ENCODE peak calls at places on chromosomes 4 and X, in ten cellular contexts. F, M, L, D, G, V, T, E, Y and Q are unnamed samples.

GRCh38 chrX:82961129-82961528 is 547.0 kb upstream of the POU3F4 start:
- DNase-seq in F (no peak), M (no peak), L (no peak), D (no peak), G (no peak), V (no peak), T (no peak), E (no peak), Y (peak), Q (no peak)

GRCh38 chr4:68948985-68949384 is 2.6 kb downstream of the UGT2A3 start:
- DNase-seq in F (no peak), M (no peak), L (no peak), D (no peak), G (no peak), V (no peak), T (no peak), E (no peak), Y (no peak), Q (no peak)

GRCh38 chr4:80201326-80202151 is 4.2 kb downstream of the PRDM8 start:
- DNase-seq in F (no peak), M (peak), L (no peak), D (peak), G (peak), V (no peak), T (no peak), E (no peak), Y (no peak), Q (peak)

GRCh38 chrX:41333744-41333993 is 293 bp upstream of the DDX3X start:
- DNase-seq in F (peak), M (no peak), L (no peak), D (peak), G (no peak), V (peak), T (peak), E (peak), Y (peak), Q (peak)

GRCh38 chrX:133185938-133186337 is 32.2 kb downstream of the TFDP3 start:
- DNase-seq in F (no peak), M (no peak), L (no peak), D (no peak), G (no peak), V (no peak), T (no peak), E (no peak), Y (no peak), Q (no peak)

GRCh38 chr4:48042979-48043461 is 26.4 kb downstream of the NIPAL1 start:
- DNase-seq in F (no peak), M (no peak), L (no peak), D (no peak), G (no peak), V (no peak), T (no peak), E (no peak), Y (no peak), Q (no peak)

GRCh38 chr4:155659168-155659567 is 7.5 kb upstream of the GUCY1A1 start:
- DNase-seq in F (no peak), M (no peak), L (no peak), D (no peak), G (no peak), V (no peak), T (no peak), E (no peak), Y (no peak), Q (no peak)

GRCh38 chr4:53055274-53055673 is 193.2 kb downstream of the RASL11B start:
- DNase-seq in F (peak), M (no peak), L (no peak), D (peak), G (no peak), V (peak), T (no peak), E (no peak), Y (peak), Q (peak)

GRCh38 chr4:63566658-63567057 is 842.6 kb downstream of the TECRL start:
- DNase-seq in F (no peak), M (no peak), L (no peak), D (no peak), G (no peak), V (no peak), T (no peak), E (no peak), Y (no peak), Q (no peak)

GRCh38 chr4:48462363-48462762 is 20.8 kb upstream of the SLC10A4 start:
- DNase-seq in F (no peak), M (no peak), L (no peak), D (no peak), G (no peak), V (no peak), T (no peak), E (no peak), Y (no peak), Q (peak)

GRCh38 chrX:19107035-19107434 is 15.2 kb downstream of the ADGRG2 start:
- DNase-seq in F (no peak), M (no peak), L (no peak), D (no peak), G (no peak), V (no peak), T (no peak), E (no peak), Y (no peak), Q (no peak)

GRCh38 chr4:159240690-159241089 is 137.8 kb downstream of the RAPGEF2 start:
- DNase-seq in F (no peak), M (no peak), L (no peak), D (no peak), G (no peak), V (no peak), T (no peak), E (no peak), Y (no peak), Q (no peak)

GRCh38 chr4:177717407-177717806 is 275.2 kb upstream of the AGA start:
- DNase-seq in F (no peak), M (no peak), L (no peak), D (no peak), G (no peak), V (no peak), T (no peak), E (no peak), Y (no peak), Q (no peak)

GRCh38 chr4:78799551-78800495 is 23.7 kb downstream of the BMP2K start:
- DNase-seq in F (no peak), M (no peak), L (no peak), D (peak), G (no peak), V (no peak), T (no peak), E (no peak), Y (no peak), Q (peak)

GRCh38 chrX:72115380-72115779 is 16.3 kb downstream of the RTL5 start:
- DNase-seq in F (no peak), M (no peak), L (no peak), D (no peak), G (no peak), V (no peak), T (no peak), E (no peak), Y (no peak), Q (no peak)

GRCh38 chrX:84737471-84737871 is 235.2 kb upstream of the HDX start:
- DNase-seq in F (no peak), M (no peak), L (no peak), D (no peak), G (no peak), V (peak), T (no peak), E (no peak), Y (no peak), Q (no peak)

GRCh38 chr4:123749408-123749807 is 352.8 kb downstream of the SPRY1 start:
- DNase-seq in F (no peak), M (no peak), L (no peak), D (no peak), G (no peak), V (no peak), T (no peak), E (no peak), Y (no peak), Q (no peak)

GRCh38 chr4:108175966-108176365 is 7.2 kb upstream of the LEF1 start:
- DNase-seq in F (no peak), M (no peak), L (no peak), D (no peak), G (no peak), V (no peak), T (no peak), E (no peak), Y (no peak), Q (no peak)

GRCh38 chr4:39970559-39971270 is 7.0 kb downstream of the PDS5A start:
- DNase-seq in F (no peak), M (no peak), L (no peak), D (no peak), G (peak), V (no peak), T (no peak), E (peak), Y (no peak), Q (no peak)

GRCh38 chr4:183422962-183423653 is 21.3 kb upstream of the CDKN2AIP start:
- DNase-seq in F (no peak), M (no peak), L (no peak), D (peak), G (no peak), V (no peak), T (no peak), E (no peak), Y (peak), Q (no peak)

GRCh38 chr4:14309429-14309828 is 681.9 kb upstream of the BOD1L1 start:
- DNase-seq in F (no peak), M (no peak), L (no peak), D (no peak), G (no peak), V (no peak), T (no peak), E (no peak), Y (no peak), Q (no peak)

GRCh38 chr4:161376275-161376674 is 787.5 kb downstream of the FSTL5 start:
- DNase-seq in F (no peak), M (no peak), L (no peak), D (no peak), G (no peak), V (no peak), T (no peak), E (no peak), Y (no peak), Q (no peak)

GRCh38 chr4:16896871-16897270 is 1.6 kb downstream of the LDB2 start:
- DNase-seq in F (peak), M (no peak), L (no peak), D (no peak), G (no peak), V (peak), T (no peak), E (no peak), Y (peak), Q (no peak)

GRCh38 chr4:150106886-150107285 is 28.6 kb downstream of the DCLK2 start:
- DNase-seq in F (no peak), M (no peak), L (no peak), D (no peak), G (no peak), V (no peak), T (no peak), E (no peak), Y (peak), Q (no peak)

GRCh38 chr4:4206204-4206603 is 20.5 kb downstream of the OTOP1 start:
- DNase-seq in F (no peak), M (no peak), L (no peak), D (no peak), G (no peak), V (no peak), T (no peak), E (no peak), Y (no peak), Q (no peak)

GRCh38 chr4:138796761-138797160 is 218.8 kb upstream of the NOCT start:
- DNase-seq in F (no peak), M (no peak), L (no peak), D (no peak), G (no peak), V (no peak), T (no peak), E (no peak), Y (peak), Q (no peak)

GRCh38 chrX:119288890-119289393 is 52.9 kb downstream of the PGRMC1 start:
- DNase-seq in F (no peak), M (no peak), L (no peak), D (no peak), G (no peak), V (no peak), T (no peak), E (no peak), Y (no peak), Q (no peak)

GRCh38 chr4:7371122-7371941 is 63.4 kb downstream of the PSAPL1 start:
- DNase-seq in F (peak), M (no peak), L (no peak), D (no peak), G (no peak), V (no peak), T (no peak), E (no peak), Y (peak), Q (no peak)

GRCh38 chr4:165707126-165707525 is 165.9 kb upstream of the TLL1 start:
- DNase-seq in F (no peak), M (no peak), L (no peak), D (no peak), G (no peak), V (no peak), T (no peak), E (no peak), Y (no peak), Q (no peak)